ENCODE peak calls at places on chromosomes 2 and 18, in eight cellular contexts. G, X, P, T, Q, N, D and V are unnamed samples.

GRCh38 chr2:96546797-96547196 is 10.2 kb downstream of the ARID5A start:
- DNase-seq in X (no peak), D (peak; percentile 51), P (peak; percentile 20), T (no peak), Q (no peak), N (no peak), G (no peak), V (no peak)

GRCh38 chr2:95264626-95265025 is 9.6 kb upstream of the PROM2 start:
- DNase-seq in G (no peak), Q (no peak), X (no peak), D (no peak), N (no peak), T (no peak), P (no peak), V (no peak)

GRCh38 chr2:5946210-5947118 is 254.3 kb downstream of the SOX11 start:
- DNase-seq in X (no peak), Q (no peak), G (no peak), T (no peak), P (no peak), D (no peak), N (no peak), V (no peak)

GRCh38 chr2:74179063-74179865 is 585 bp upstream of the MOB1A start:
- DNase-seq in X (no peak), G (no peak), D (no peak), T (no peak), N (no peak), P (peak; percentile 10), Q (peak; percentile 42), V (no peak)

GRCh38 chr2:133732982-133733670 is 164.9 kb upstream of the NCKAP5 start:
- DNase-seq in Q (no peak), N (no peak), D (no peak), P (no peak), T (no peak), G (no peak), X (no peak), V (no peak)

GRCh38 chr2:38146917-38147307 is 71.0 kb upstream of the CYP1B1 start:
- DNase-seq in X (peak; percentile 78), P (no peak), N (no peak), G (peak; percentile 99), D (no peak), T (no peak), Q (peak; percentile 60), V (no peak)

GRCh38 chr18:47265197-47265596 is 13.7 kb upstream of the SKOR2 start:
- DNase-seq in D (no peak), P (no peak), G (peak; percentile 61), N (no peak), Q (no peak), X (no peak), T (no peak), V (no peak)

GRCh38 chr2:241214766-241215165 is 26.3 kb downstream of the ANO7 start:
- DNase-seq in T (no peak), Q (no peak), G (no peak), N (no peak), P (no peak), X (no peak), D (no peak), V (no peak)

GRCh38 chr18:44033144-44033543 is 647.5 kb upstream of the SETBP1 start:
- DNase-seq in G (peak; percentile 11), D (no peak), T (no peak), P (no peak), X (peak; percentile 4), N (no peak), Q (no peak), V (no peak)

GRCh38 chr18:69898241-69898861 is 49.3 kb downstream of the CD226 start:
- DNase-seq in T (no peak), X (no peak), G (peak; percentile 55), P (no peak), D (peak; percentile 38), N (no peak), Q (no peak), V (peak; percentile 62)

GRCh38 chr2:135607561-135607960 is 76.3 kb downstream of the R3HDM1 start:
- DNase-seq in X (no peak), Q (no peak), N (no peak), G (peak; percentile 13), T (no peak), D (no peak), P (no peak), V (no peak)

GRCh38 chr18:39702888-39703287 is 2137.3 kb upstream of the CELF4 start:
- DNase-seq in N (no peak), D (no peak), T (no peak), Q (no peak), P (no peak), G (no peak), X (no peak), V (no peak)

GRCh38 chr2:96923810-96924774 is 54.2 kb upstream of the SEMA4C start:
- DNase-seq in D (peak; percentile 24), X (no peak), G (no peak), P (peak; percentile 11), N (no peak), T (no peak), Q (no peak), V (no peak)

GRCh38 chr2:71926860-71927756 is 220.6 kb downstream of the CYP26B1 start:
- DNase-seq in N (no peak), G (no peak), X (no peak), Q (no peak), P (no peak), D (no peak), T (no peak), V (no peak)

GRCh38 chr2:134142903-134143302 is 111.0 kb upstream of the MGAT5 start:
- DNase-seq in X (no peak), Q (no peak), G (peak; percentile 70), N (no peak), P (no peak), T (no peak), D (no peak), V (no peak)

GRCh38 chr2:172462393-172463381 is 35.3 kb downstream of the ITGA6 start:
- DNase-seq in T (no peak), G (no peak), Q (no peak), P (peak; percentile 37), X (peak; percentile 23), D (peak; percentile 87), N (peak; percentile 54), V (peak; percentile 97)

GRCh38 chr2:7034313-7034712 is 117.1 kb downstream of the RNF144A start:
- DNase-seq in P (no peak), X (no peak), G (no peak), T (no peak), Q (no peak), N (no peak), D (no peak), V (no peak)

GRCh38 chr2:64586883-64587481 is 62.9 kb downstream of the AFTPH start:
- DNase-seq in G (peak; percentile 47), Q (no peak), N (peak; percentile 84), D (peak; percentile 46), P (no peak), T (no peak), X (no peak), V (peak; percentile 23)

GRCh38 chr2:30759481-30759880 is 47.8 kb downstream of the CAPN13 start:
- DNase-seq in T (no peak), P (no peak), N (no peak), G (no peak), X (no peak), Q (no peak), D (no peak), V (no peak)

GRCh38 chr2:224442092-224442999 is 40.4 kb upstream of the FAM124B start:
- DNase-seq in D (no peak), Q (no peak), X (no peak), G (peak; percentile 26), N (no peak), T (no peak), P (no peak), V (no peak)

GRCh38 chr2:19895535-19895934 is 6.2 kb downstream of the TTC32 start:
- DNase-seq in N (no peak), X (no peak), G (no peak), P (no peak), Q (no peak), D (no peak), T (no peak), V (no peak)

GRCh38 chr2:67046568-67046967 is 350.6 kb upstream of the ETAA1 start:
- DNase-seq in T (no peak), G (no peak), N (no peak), Q (no peak), P (no peak), X (no peak), D (no peak), V (no peak)

DNA sequence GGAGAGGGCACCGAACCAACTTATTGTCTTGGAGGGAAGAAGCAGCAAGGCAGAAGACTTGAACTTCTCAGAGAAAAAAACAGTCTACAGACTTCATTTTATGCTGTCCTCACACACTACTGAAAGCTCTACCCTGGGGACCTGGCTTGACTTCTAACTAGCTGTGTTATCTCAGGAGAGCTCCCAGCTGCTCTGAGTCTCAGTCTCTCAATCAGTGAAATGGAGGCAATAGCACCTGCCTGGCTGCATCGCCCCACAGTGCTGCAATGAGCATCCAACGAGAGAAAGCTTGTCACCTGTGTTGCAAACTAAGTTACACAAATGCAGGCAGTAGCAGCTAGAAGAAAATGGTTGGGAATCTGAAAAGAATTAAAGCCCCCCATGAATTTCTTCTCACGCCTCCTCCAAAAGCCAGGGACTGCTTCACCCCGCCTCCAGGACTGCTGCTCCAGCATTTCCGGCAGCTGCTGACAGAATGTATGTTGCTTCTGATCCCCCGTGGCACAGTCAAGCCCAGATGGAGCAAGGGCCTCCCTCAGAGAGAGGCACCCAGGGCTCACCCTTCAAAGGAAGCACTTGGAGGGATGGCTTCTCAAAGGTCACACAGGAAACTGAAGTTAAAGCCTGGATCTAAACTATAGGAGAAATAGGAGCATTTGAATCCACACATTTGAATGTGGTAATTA is 116.2 kb downstream of the BCL11A start:
- DNase-seq in P (no peak), N (no peak), G (no peak), X (no peak), Q (no peak), T (no peak), D (no peak), V (no peak)
- H3K4me3 ChIP-seq in P (no peak overlapping the region), N (no peak overlapping the region), G (no peak overlapping the region), X (no peak overlapping the region), Q (no peak overlapping the region), T (no peak overlapping the region), D (no peak overlapping the region), V (no peak overlapping the region)

GRCh38 chr18:11655605-11655932 is 33.5 kb upstream of the GNAL start:
- DNase-seq in T (no peak), N (no peak), P (no peak), Q (no peak), X (no peak), G (no peak), D (no peak), V (no peak)
- H3K4me3 ChIP-seq in T (no peak overlapping the region), N (no peak overlapping the region), P (no peak overlapping the region), Q (no peak overlapping the region), X (no peak overlapping the region), G (no peak overlapping the region), D (no peak overlapping the region), V (no peak overlapping the region)

GRCh38 chr18:21747268-21747667 is 6.7 kb downstream of the MIB1 start:
- DNase-seq in G (no peak), P (no peak), Q (no peak), X (no peak), N (no peak), T (no peak), D (no peak), V (no peak)
- H3K4me3 ChIP-seq in G (no peak overlapping the region), P (no peak overlapping the region), Q (no peak overlapping the region), X (peak overlapping the region; percentile 20), N (peak overlapping the region; percentile 2), T (no peak overlapping the region), D (no peak overlapping the region), V (no peak overlapping the region)

GRCh38 chr18:33440011-33440383 is 524 bp downstream of the CCDC178 start:
- DNase-seq in D (no peak), N (no peak), X (no peak), G (peak; percentile 64), P (no peak), T (peak; percentile 31), Q (peak; percentile 76), V (peak; percentile 2)
- H3K4me3 ChIP-seq in D (no peak overlapping the region), N (no peak overlapping the region), X (no peak overlapping the region), G (peak overlapping the region; percentile 69), P (no peak overlapping the region), T (peak overlapping the region; percentile 44), Q (peak overlapping the region; percentile 53), V (no peak overlapping the region)